ENCODE peak calls at places on chromosomes 5 and 9, in five cellular contexts. F is cardiac muscle cell, C is lower lobe of right lung, M is colonic mucosa, L is GM23338. E is an unnamed sample. For H3K4me1, the result is how much of the 10 kb centered on the place peaks cover.

GRCh38 chr5:68246802-68247201 is 31.2 kb downstream of the PIK3R1 start:
- DNase-seq in M (no peak), C (no peak), F (no peak), L (peak), E (no peak)

GRCh38 chr9:91534374-91534773 is 110.7 kb upstream of the NFIL3 start:
- DNase-seq in F (no peak), C (no peak), L (no peak), M (no peak), E (no peak)

GRCh38 chr5:177457239-177458121 is 10.9 kb downstream of the PRR7 start:
- DNase-seq in M (peak), C (peak), F (peak), L (peak), E (peak)

GRCh38 chr5:1155191-1156032 is 43.5 kb upstream of the SLC12A7 start:
- DNase-seq in M (no peak), F (no peak), C (no peak), L (peak), E (peak)

GRCh38 chr5:28500511-28500910 is 1462.1 kb upstream of the CDH9 start:
- DNase-seq in L (no peak), C (no peak), M (no peak), F (no peak), E (no peak)

GRCh38 chr5:50759526-50760280 is 93.3 kb downstream of the PARP8 start:
- DNase-seq in C (no peak), F (no peak), M (no peak), L (no peak), E (no peak)

GRCh38 chr5:150497274-150497988 is 10.5 kb upstream of the NDST1 start:
- DNase-seq in L (no peak), M (no peak), C (no peak), F (no peak), E (peak)

GRCh38 chr5:76256116-76256889 is 146.8 kb upstream of the IQGAP2 start:
- DNase-seq in F (peak), C (no peak), L (peak), M (peak), E (peak)

GRCh38 chr9:100352727-100353505 is at the start of gene TEX10:
- DNase-seq in L (peak), C (peak), M (peak), F (peak), E (peak)

GRCh38 chr5:151150484-151151262 is 6.9 kb downstream of the ANXA6 start:
- DNase-seq in L (no peak), M (peak), C (peak), F (peak), E (peak)

GRCh38 chr9:89770779-89771178 is 166.0 kb downstream of the GADD45G start:
- DNase-seq in F (no peak), C (no peak), M (no peak), L (no peak), E (no peak)

GRCh38 chr9:117073539-117074336 is 341.1 kb downstream of the ASTN2 start:
- DNase-seq in L (peak), C (no peak), F (peak), M (no peak), E (peak)

GRCh38 chr5:23139338-23140171 is 286.4 kb upstream of the CDH12 start:
- DNase-seq in M (no peak), L (peak), F (peak), C (no peak), E (no peak)

GRCh38 chr5:36243653-36244052 is 1.9 kb upstream of the NADK2 start:
- DNase-seq in C (no peak), F (no peak), M (no peak), L (no peak), E (no peak)

GRCh38 chr9:137607141-137607857 is 1.8 kb downstream of the ARRDC1 start:
- DNase-seq in L (no peak), C (no peak), M (no peak), F (peak), E (no peak)

GRCh38 chr5:145919413-145919812 is 17.0 kb upstream of the SH3RF2 start:
- DNase-seq in L (no peak), M (no peak), C (no peak), F (no peak), E (no peak)

GRCh38 chr9:119793272-119793671 is 424.0 kb upstream of the BRINP1 start:
- DNase-seq in M (no peak), C (no peak), L (no peak), F (no peak), E (no peak)

GRCh38 chr5:122870219-122870856 is 24.9 kb downstream of the SNX24 start:
- DNase-seq in M (no peak), C (no peak), F (no peak), L (no peak), E (no peak)

GRCh38 chr5:34803974-34804373 is 35.0 kb upstream of the TTC23L start:
- DNase-seq in C (no peak), F (no peak), M (no peak), L (no peak), E (no peak)

GRCh38 chr5:100643473-100643872 is 108.3 kb downstream of the FAM174A start:
- DNase-seq in C (no peak), M (no peak), L (no peak), F (no peak), E (no peak)

GRCh38 chr9:4196376-4196775 is 103.5 kb downstream of the GLIS3 start:
- DNase-seq in M (no peak), C (no peak), F (no peak), L (no peak), E (no peak)

GRCh38 chr9:14021871-14022525 is 291.9 kb downstream of the NFIB start:
- DNase-seq in F (no peak), C (no peak), M (no peak), L (no peak), E (no peak)

GRCh38 chr5:158868570-158868969 is 231.1 kb downstream of the EBF1 start:
- DNase-seq in C (no peak), F (no peak), L (no peak), M (no peak), E (no peak)

GRCh38 chr5:74392698-74393431 is 247.7 kb downstream of the ENC1 start:
- DNase-seq in M (no peak), F (no peak), L (no peak), C (no peak), E (no peak)

GRCh38 chr5:66896207-66896606 is 300.0 kb downstream of the MAST4 start:
- DNase-seq in C (no peak), L (no peak), F (no peak), M (no peak), E (no peak)

GRCh38 chr5:150338546-150338945 is 19.0 kb upstream of the TCOF1 start:
- DNase-seq in C (no peak), M (no peak), F (no peak), L (no peak), E (no peak)

GRCh38 chr5:177523711-177524538 is 7.2 kb upstream of the DDX41 start:
- DNase-seq in C (no peak), L (no peak), F (no peak), M (no peak), E (no peak)

GRCh38 chr5:1423901-1424603 is 21.2 kb downstream of the SLC6A3 start:
- DNase-seq in L (no peak), M (no peak), F (no peak), C (peak), E (no peak)

GRCh38 chr5:125181955-125182354 is 435.5 kb upstream of the ZNF608 start:
- DNase-seq in F (no peak), L (no peak), C (no peak), M (no peak), E (no peak)

GRCh38 chr5:2802693-2803365 is 51.4 kb upstream of the IRX2 start:
- DNase-seq in M (no peak), C (no peak), L (no peak), F (no peak), E (no peak)

GRCh38 chr5:68432682-68433081 is 217.1 kb downstream of the PIK3R1 start:
- DNase-seq in C (no peak), F (no peak), L (no peak), M (no peak), E (no peak)

GRCh38 chr9:125405938-125406811 is 144.5 kb downstream of the GAPVD1 start:
- DNase-seq in L (no peak), F (no peak), C (no peak), M (no peak), E (no peak)

GRCh38 chr9:108072740-108073139 is 583.2 kb upstream of the KLF4 start:
- DNase-seq in M (no peak), L (no peak), C (no peak), F (no peak), E (no peak)

GRCh38 chr9:113619156-113619861 is 155.8 kb downstream of the RGS3 start:
- DNase-seq in C (no peak), F (no peak), M (no peak), L (no peak), E (no peak)
- H3K4me1 ChIP-seq in C (under half), F (under half), M (under half), L (under half), E (half or more)

DNA sequence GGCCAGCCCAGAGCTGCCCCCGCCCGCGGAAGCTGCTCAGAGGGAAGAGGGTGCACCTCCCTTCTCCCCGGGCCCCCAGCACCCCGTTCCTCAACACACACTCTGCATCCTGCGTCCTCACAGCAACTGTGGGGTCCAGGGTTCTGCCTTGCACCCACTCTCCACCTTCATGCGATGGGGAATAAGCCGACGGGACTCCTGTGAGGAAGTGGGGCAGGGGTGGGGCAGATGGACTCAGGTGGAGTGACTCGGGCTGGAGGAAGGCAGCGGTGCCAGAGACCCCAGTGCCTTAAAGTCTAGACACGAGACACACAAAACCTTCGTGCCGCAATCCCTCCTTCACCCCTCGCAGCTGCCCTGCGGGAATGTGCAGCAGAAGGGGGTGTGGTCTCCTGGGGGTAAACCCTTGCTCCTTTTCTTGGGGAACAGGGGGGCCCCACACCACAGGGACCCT is 8.6 kb downstream of the BRD3 start:
- DNase-seq in L (no peak), C (no peak), M (peak), F (no peak), E (no peak)
- H3K4me1 ChIP-seq in L (under half), C (half or more), M (under half), F (under half), E (half or more)

GRCh38 chr5:170337055-170337454 is 39.5 kb upstream of the LCP2 start:
- DNase-seq in F (no peak), C (no peak), L (no peak), M (no peak), E (no peak)

GRCh38 chr5:170338933-170339779 is 41.6 kb upstream of the LCP2 start:
- DNase-seq in L (peak), F (no peak), C (no peak), M (peak), E (no peak)

GRCh38 chr5:170338272-170338671 is 40.7 kb upstream of the LCP2 start:
- DNase-seq in M (no peak), L (no peak), C (no peak), F (no peak), E (no peak)

GRCh38 chr5:170333161-170333909 is 35.8 kb upstream of the LCP2 start:
- DNase-seq in C (peak), L (peak), F (no peak), M (peak), E (peak)

GRCh38 chr5:170336065-170336464 is 38.5 kb upstream of the LCP2 start:
- DNase-seq in C (no peak), F (no peak), L (no peak), M (no peak), E (no peak)
- H3K4me1 ChIP-seq in C (half or more), F (under half), L (under half), M (under half), E (under half)

DNA sequence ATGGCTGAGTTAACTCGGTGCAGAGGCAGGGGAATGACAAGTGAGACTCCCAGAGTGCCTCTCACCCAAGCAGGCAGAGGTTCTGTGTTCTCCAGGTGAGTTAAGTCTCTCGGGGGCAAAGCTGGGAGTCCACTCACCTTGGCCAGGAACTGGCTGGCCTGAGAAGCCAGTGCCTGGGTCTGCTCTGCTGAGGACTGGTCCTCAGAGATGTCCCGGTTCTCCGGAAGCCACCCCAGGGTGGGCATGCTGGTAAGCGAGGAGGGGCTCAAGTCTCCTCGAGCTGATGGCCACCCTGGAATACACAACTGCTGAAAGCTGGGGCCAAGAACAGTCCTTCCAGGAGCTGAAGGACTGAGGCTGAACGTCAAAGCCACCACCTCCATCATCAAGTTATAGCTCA is 20.4 kb downstream of the AKNA start:
- DNase-seq in F (no peak), L (no peak), C (no peak), M (no peak), E (no peak)
- H3K4me1 ChIP-seq in F (under half), L (under half), C (half or more), M (under half), E (under half)

DNA sequence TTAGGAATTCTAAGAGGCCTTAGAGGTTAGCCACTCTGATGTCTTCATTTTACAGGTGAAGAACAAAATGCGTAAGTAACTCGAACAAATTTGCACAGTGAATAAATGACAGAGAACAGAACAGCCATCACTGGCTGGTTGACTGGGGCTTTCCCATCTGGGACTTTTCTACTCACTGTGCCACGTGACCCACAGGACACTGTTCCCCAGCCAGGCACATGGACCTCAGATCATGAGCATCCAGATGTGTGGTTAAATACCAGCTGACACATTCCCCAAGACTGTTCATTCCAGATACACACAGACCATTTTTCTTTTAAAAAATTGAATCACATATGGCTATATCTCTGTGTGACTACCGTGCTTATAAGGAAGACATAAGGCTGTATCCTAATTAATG is 25.8 kb upstream of the MED10 start:
- DNase-seq in F (no peak), C (no peak), L (no peak), M (no peak), E (no peak)
- H3K4me1 ChIP-seq in F (under half), C (under half), L (under half), M (under half), E (under half)

DNA sequence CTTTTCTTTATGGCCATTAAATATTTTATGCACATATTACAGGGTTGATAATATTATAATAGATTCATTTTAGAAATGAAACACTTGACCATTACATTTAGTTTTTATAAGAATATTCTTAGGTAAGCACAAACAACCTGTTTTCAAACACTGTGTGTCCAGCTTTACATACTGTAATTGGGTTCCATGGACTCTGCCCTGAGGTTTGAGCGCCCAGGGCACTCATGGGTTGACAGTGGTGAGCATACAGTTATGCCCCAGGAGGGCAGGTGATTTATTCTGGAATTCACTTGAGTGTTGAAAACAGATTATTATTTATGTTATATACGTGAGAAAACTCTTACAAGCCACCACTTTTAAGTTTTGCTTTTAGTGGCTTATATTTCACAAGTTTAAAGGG is 33.7 kb downstream of the TRIO start:
- DNase-seq in M (no peak), C (no peak), L (no peak), F (no peak), E (no peak)
- H3K4me1 ChIP-seq in M (under half), C (under half), L (half or more), F (half or more), E (under half)

E was measured in body of pancreas.